ENCODE peak calls at places on chromosomes 13 and 19, in seven cellular contexts. P, Q, Z, F, A, U and V are unnamed samples.
A peak's percentile ranks its signal among the peaks of the same experiment; 100 is the strongest.

GRCh38 chr13:26459276-26460131 is 98.0 kb upstream of the WASF3 start:
- DNase-seq in P (no peak), Q (no peak), Z (no peak), F (no peak), A (no peak), U (no peak), V (no peak)

GRCh38 chr19:51016798-51017683 is 2.5 kb downstream of the KLK10 start:
- DNase-seq in P (peak; percentile 42), Q (no peak), Z (peak; percentile 77), F (no peak), A (peak; percentile 54), U (peak; percentile 87), V (peak; percentile 69)

GRCh38 chr13:107545946-107546502 is 669.3 kb downstream of the LIG4 start:
- DNase-seq in P (no peak), Q (no peak), Z (no peak), F (no peak), A (no peak), U (no peak), V (no peak)

GRCh38 chr13:110415669-110416068 is 108.6 kb downstream of the COL4A2 start:
- DNase-seq in P (no peak), Q (no peak), Z (no peak), F (no peak), A (no peak), U (peak; percentile 78), V (no peak)

GRCh38 chr13:33322474-33322827 is 36.9 kb upstream of the STARD13 start:
- DNase-seq in P (no peak), Q (peak; percentile 84), Z (no peak), F (no peak), A (no peak), U (no peak), V (no peak)

GRCh38 chr13:105735269-105735668 is 800.2 kb downstream of the EFNB2 start:
- DNase-seq in P (no peak), Q (no peak), Z (no peak), F (no peak), A (no peak), U (no peak), V (no peak)

GRCh38 chr19:27742041-27742440 is 1470.9 kb downstream of the UQCRFS1 start:
- DNase-seq in P (no peak), Q (no peak), Z (no peak), F (no peak), A (no peak), U (peak; percentile 53), V (no peak)

GRCh38 chr13:28488376-28489005 is 6.4 kb downstream of the FLT1 start:
- DNase-seq in P (no peak), Q (no peak), Z (no peak), F (no peak), A (no peak), U (no peak), V (no peak)

GRCh38 chr13:87954116-87954515 is 282.9 kb downstream of the SLITRK5 start:
- DNase-seq in P (no peak), Q (no peak), Z (no peak), F (no peak), A (no peak), U (no peak), V (no peak)

GRCh38 chr13:46184277-46184699 is 2.3 kb upstream of the LCP1 start:
- DNase-seq in P (no peak), Q (no peak), Z (peak; percentile 45), F (no peak), A (peak; percentile 66), U (no peak), V (no peak)

GRCh38 chr19:3482507-3483225 is 575 bp downstream of the SMIM44 start:
- DNase-seq in P (no peak), Q (no peak), Z (no peak), F (no peak), A (no peak), U (no peak), V (no peak)

GRCh38 chr13:30338331-30338851 is 31.0 kb upstream of the KATNAL1 start:
- DNase-seq in P (no peak), Q (no peak), Z (no peak), F (no peak), A (no peak), U (peak; percentile 41), V (no peak)

GRCh38 chr13:111469450-111469849 is 149.0 kb downstream of the TEX29 start:
- DNase-seq in P (no peak), Q (no peak), Z (no peak), F (no peak), A (no peak), U (no peak), V (no peak)

GRCh38 chr13:83162493-83162892 is 719.8 kb downstream of the SLITRK1 start:
- DNase-seq in P (no peak), Q (no peak), Z (no peak), F (no peak), A (no peak), U (no peak), V (no peak)

GRCh38 chr19:50964266-50964665 is 5.1 kb downstream of the KLK6 start:
- DNase-seq in P (no peak), Q (no peak), Z (no peak), F (no peak), A (no peak), U (no peak), V (no peak)

GRCh38 chr13:70668983-70669382 is 560.7 kb upstream of the KLHL1 start:
- DNase-seq in P (no peak), Q (no peak), Z (no peak), F (no peak), A (no peak), U (no peak), V (no peak)

GRCh38 chr13:76723551-76724232 is 162.5 kb downstream of the KCTD12 start:
- DNase-seq in P (no peak), Q (peak; percentile 54), Z (no peak), F (peak; percentile 73), A (no peak), U (peak; percentile 17), V (no peak)

GRCh38 chr13:48214519-48215121 is 18.4 kb upstream of the ITM2B start:
- DNase-seq in P (no peak), Q (no peak), Z (no peak), F (no peak), A (no peak), U (peak; percentile 57), V (no peak)

GRCh38 chr19:46159893-46160775 is 12.1 kb downstream of the IGFL2 start:
- DNase-seq in P (no peak), Q (no peak), Z (no peak), F (no peak), A (no peak), U (no peak), V (no peak)

GRCh38 chr19:29404951-29405727 is 120.7 kb upstream of the VSTM2B start:
- DNase-seq in P (no peak), Q (no peak), Z (peak; percentile 45), F (no peak), A (no peak), U (no peak), V (peak; percentile 89)